ENCODE peak calls at places on chromosomes 16 and 17, in four cellular contexts. P is transverse colon, D is uterus, X is A549. B is an unnamed sample.

GRCh38 chr16:49491111-49491670 is 117.6 kb downstream of the C16orf78 start:
- DNase-seq in P (no peak), D (no peak), X (no peak), B (no peak)

GRCh38 chr16:47311738-47312505 is 148.9 kb downstream of the ITFG1 start:
- DNase-seq in P (no peak), D (no peak), X (no peak), B (no peak)

GRCh38 chr17:31289790-31290189 is 7.2 kb downstream of the OMG start:
- DNase-seq in P (no peak), D (no peak), X (no peak), B (no peak)

GRCh38 chr17:79047923-79048825 is 24.2 kb downstream of the C1QTNF1 start:
- DNase-seq in P (no peak), D (no peak), X (no peak), B (no peak)

GRCh38 chr16:76729525-76729924 is 452.3 kb downstream of the CNTNAP4 start:
- DNase-seq in P (no peak), D (no peak), X (no peak), B (no peak)

GRCh38 chr16:12524658-12525057 is 279.0 kb downstream of the CPPED1 start:
- DNase-seq in P (no peak), D (no peak), X (no peak), B (no peak)

GRCh38 chr17:52035336-52035915 is 123.1 kb downstream of the CA10 start:
- DNase-seq in P (no peak), D (no peak), X (no peak), B (no peak)

GRCh38 chr16:14483819-14484385 is 146.2 kb downstream of the PARN start:
- DNase-seq in P (no peak), D (no peak), X (no peak), B (no peak)

GRCh38 chr17:78124081-78124835 is 4.3 kb downstream of the TMC6 start:
- DNase-seq in P (peak), D (no peak), X (no peak), B (peak)

GRCh38 chr16:83717814-83718213 is 90.0 kb upstream of the HSBP1 start:
- DNase-seq in P (no peak), D (no peak), X (no peak), B (no peak)

GRCh38 chr17:58330544-58330996 is 2.0 kb upstream of the TSPOAP1 start:
- DNase-seq in P (no peak), D (no peak), X (no peak), B (peak)

GRCh38 chr17:68562736-68563135 is 38.4 kb downstream of the FAM20A start:
- DNase-seq in P (no peak), D (no peak), X (no peak), B (no peak)

GRCh38 chr16:30397056-30397455 is 1.8 kb downstream of the ZNF48 start:
- DNase-seq in P (no peak), D (no peak), X (no peak), B (no peak)
- TF ChIP-seq POLR2A in P (no peak), D (no peak), X (no peak), B (no peak)

DNA sequence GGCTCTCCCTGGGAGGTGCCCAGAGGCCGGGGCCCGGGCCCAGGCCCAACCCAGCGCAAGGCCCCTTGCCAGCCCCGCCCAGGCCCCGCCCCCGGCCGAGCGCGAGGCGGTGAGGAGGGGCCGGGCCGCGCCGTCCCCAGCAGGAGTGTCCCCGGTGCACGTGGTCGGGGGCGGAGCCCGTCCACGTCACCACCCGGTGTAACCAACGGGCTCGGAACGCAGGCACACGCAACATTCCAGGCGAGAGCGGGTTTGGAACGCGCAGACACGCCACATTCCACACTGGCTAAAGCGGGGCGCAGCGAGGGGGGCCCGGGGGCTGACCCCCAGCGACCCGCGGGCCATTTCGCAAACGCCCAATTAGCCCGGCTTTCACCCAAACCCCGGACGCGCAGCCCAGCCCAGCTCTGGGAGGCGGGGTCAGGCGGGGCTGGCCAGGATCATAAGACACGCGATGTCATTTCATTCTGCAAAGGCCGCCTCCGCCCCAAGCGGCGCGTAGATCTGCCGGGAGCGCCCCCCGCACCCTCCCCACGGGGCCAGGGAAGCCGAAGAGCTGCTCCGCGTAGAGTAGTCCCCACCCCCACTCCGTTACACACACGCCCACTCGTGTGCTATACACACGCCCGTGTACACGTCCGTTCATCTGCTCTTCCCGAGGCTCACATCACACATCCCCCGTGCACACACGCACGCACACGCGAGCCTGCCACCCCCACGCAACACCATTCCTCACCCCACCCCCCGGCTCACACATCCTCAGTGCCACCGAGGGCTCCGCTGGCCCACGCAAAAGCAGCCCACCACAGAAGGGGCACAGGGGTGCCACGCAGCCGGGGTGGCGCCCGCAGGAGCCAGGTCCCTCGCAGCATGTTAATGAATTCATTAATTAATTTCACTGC is 1.0 kb downstream of the MNT start:
- DNase-seq in P (peak), D (peak), X (peak), B (peak)
- TF ChIP-seq POLR2A in P (peak), D (peak), X (peak), B (peak)

GRCh38 chr17:4485676-4486646 is 12.7 kb upstream of the SPNS2 start:
- DNase-seq in P (no peak), D (no peak), X (no peak), B (no peak)
- TF ChIP-seq POLR2A in P (no peak), D (no peak), X (no peak), B (no peak)

DNA sequence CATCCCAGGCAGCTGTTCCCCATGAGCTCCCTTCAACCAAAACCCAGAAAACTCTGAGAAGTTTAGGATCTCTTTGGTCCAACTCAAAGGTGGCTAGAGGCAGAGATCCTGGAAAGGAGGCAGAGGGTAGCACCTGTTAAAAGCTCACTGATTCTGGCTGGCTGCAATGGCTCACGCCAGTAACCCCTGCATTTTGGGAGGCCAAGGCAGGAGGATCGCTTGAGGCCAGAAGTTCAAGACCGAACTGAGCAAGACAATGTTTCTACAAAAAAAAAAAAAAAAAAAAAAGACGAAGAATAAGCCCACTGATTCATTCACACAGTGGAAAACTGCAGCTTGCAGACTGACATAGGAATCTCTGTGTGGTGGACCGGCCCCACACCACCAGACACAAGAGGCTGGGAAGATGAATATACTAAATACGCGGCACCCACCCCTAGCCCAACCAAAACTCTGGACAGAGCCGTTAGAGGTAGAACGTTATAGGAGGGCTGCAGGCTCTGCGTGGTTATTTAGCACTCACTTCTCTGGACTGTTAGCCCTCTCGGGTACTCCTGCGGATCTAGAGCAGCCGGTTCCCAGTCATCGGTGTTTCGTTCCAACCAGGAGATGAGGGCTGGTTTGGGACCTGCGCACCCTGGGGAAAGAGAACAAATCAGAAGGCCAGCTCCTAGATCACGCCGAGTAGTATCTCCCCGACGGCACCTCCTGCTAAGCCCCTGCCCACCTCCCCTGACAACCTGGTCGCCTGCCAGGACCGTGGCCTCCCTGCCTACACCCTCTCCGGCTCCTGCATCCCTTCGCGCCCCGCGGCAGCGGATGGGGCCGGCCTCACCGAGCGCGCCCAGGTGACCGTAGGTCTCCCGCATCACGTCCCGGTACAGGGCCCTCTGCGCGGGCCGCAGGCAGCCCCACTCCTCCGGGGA is 924 bp downstream of the ZNF689 start:
- DNase-seq in P (peak), D (peak), X (peak), B (peak)
- TF ChIP-seq POLR2A in P (no peak), D (no peak), X (peak), B (no peak)

GRCh38 chr17:42779942-42780815 is at the start of gene WNK4:
- DNase-seq in P (peak), D (no peak), X (no peak), B (peak)
- TF ChIP-seq POLR2A in P (peak), D (no peak), X (no peak), B (no peak)

DNA sequence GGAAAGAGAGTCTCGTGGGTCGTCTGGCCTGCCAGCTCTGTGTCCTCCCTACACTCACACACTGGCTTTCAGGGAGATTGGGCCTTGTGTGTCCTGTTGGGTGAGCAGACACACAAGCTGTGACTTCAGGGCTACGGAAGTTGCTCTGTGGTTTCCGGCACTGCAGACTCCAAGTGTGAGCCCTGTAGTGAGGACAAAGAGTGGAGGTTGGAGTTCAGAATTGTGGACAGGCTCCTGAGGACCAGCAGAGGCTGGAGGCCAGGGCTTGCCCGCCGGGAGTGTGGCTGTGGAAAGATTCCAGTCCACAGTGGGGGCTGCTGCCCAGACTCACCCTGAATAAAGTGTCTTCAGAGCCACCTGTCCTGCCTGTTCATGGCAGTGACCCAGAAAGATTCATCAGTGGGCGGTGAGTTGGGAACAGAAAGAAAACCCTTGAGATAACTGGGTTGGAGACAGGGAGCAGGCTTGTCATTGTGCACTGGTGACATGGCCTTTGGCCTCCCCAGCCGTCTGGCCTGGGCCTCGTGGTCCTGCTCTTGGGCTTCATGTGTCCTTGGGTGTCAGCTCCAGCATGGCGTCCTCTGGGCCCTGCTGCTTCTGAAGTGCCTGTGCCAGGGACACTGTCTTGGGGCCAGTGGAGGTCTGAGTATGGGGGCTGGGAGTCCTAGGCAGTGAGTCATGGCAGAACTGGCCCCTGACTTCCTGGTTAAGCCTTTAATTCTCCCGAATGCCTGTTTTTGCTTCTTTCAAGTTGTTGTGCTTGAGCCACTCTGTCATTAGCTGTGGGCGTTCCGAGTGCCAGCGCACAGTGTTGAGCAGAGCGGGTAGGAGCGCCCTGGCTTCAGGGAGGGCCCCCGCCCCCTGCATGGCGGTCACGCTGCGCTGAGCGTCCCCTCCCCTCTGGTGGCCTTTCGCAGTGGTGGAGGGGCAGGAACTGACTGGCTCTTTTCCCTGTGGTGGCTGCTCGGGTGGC is 19.9 kb upstream of the ZNF750 start:
- DNase-seq in P (no peak), D (no peak), X (peak), B (peak)
- TF ChIP-seq POLR2A in P (no peak), D (no peak), X (no peak), B (no peak)

GRCh38 chr16:3065069-3065741 is at the start of gene IL32:
- DNase-seq in P (peak), D (no peak), X (peak), B (no peak)
- TF ChIP-seq POLR2A in P (peak), D (no peak), X (no peak), B (no peak)

DNA sequence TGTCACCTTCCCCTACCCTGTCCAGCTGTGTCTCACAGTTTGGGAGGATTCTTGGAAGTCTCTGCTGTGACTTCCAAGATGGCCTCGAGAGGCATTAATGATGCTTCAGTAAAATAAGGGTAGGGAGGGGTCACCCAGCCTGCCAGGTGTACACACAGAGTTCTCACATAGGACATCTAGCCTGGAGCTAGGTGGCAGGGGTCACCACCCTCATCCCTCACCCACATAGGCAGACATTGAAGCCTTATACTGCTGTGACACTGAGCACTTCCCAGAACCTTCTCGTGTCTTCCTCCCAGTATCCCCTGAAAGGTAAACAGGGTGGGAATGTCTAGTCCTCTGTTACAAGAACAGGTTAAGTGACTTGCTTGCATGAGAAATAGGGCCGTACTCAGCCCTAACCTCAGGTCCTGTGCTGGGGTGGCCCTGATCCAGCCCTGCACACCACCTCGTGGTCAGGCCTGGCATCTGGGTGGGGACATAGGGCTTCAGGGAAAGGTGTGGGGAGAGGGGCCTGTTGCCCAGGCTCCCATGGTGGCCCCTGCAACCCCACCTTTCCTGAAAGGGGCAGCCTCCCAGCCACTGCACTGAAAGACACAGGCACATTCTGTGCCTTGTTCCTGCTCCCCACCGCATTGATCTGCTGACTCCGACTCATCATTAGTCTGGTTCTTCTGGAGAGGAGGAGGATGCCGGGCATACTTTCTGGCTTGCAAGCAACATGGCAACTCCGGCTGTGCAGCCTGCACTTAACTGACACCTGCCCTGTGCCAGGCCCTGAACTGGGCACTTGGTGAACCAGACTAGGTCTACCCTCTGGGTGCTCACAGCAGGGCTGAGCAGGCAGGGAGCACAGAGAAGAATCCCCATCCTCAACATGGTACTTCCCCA is 3.6 kb upstream of the MMP15 start:
- DNase-seq in P (no peak), D (no peak), X (no peak), B (no peak)
- TF ChIP-seq POLR2A in P (no peak), D (no peak), X (no peak), B (no peak)